ENCODE peak calls at places on chromosomes 13 and 19, in four cellular contexts. U is transverse colon, O is activated B cell treated with CpG ODN at 0.5 μM for 24 hours, D is HS-27A. H is an unnamed sample.

GRCh38 chr13:109785141-109785891 is 1.1 kb downstream of the IRS2 start:
- DNase-seq in U (peak), O (peak), D (no peak), H (no peak)

GRCh38 chr19:33273065-33273736 is 29.1 kb downstream of the CEBPA start:
- DNase-seq in U (no peak), O (no peak), D (no peak), H (no peak)

GRCh38 chr19:58558066-58558622 is at the start of gene UBE2M:
- DNase-seq in U (peak), O (no peak), D (no peak), H (no peak)

GRCh38 chr13:113410472-113411201 is 42.7 kb downstream of the ADPRHL1 start:
- DNase-seq in U (peak), O (no peak), D (peak), H (no peak)

GRCh38 chr19:2540251-2540645 is 64.3 kb downstream of the GADD45B start:
- DNase-seq in U (no peak), O (no peak), D (no peak), H (no peak)

GRCh38 chr13:71619096-71619495 is 247.9 kb downstream of the DACH1 start:
- DNase-seq in U (no peak), O (no peak), D (no peak), H (no peak)

GRCh38 chr19:54136086-54136863 is 1.3 kb upstream of the CNOT3 start:
- DNase-seq in U (no peak), O (no peak), D (no peak), H (no peak)

GRCh38 chr13:44402902-44403719 is 29.5 kb downstream of the SERP2 start:
- DNase-seq in U (peak), O (no peak), D (no peak), H (no peak)

GRCh38 chr19:29290853-29291252 is 77.9 kb upstream of the UQCRFS1 start:
- DNase-seq in U (no peak), O (no peak), D (no peak), H (no peak)

GRCh38 chr19:3950871-3951861 is 18.3 kb downstream of the NMRK2 start:
- DNase-seq in U (no peak), O (no peak), D (no peak), H (no peak)

GRCh38 chr13:93249259-93249917 is 22.8 kb downstream of the GPC6 start:
- DNase-seq in U (no peak), O (no peak), D (peak), H (no peak)

GRCh38 chr19:7337380-7338194 is 11.2 kb upstream of the ARHGEF18 start:
- DNase-seq in U (peak), O (peak), D (no peak), H (no peak)

GRCh38 chr13:53758946-53759345 is 730.3 kb downstream of the OLFM4 start:
- DNase-seq in U (no peak), O (no peak), D (no peak), H (no peak)

GRCh38 chr19:45468159-45468651 is 409 bp downstream of the FOSB start:
- DNase-seq in U (peak), O (peak), D (no peak), H (no peak)

GRCh38 chr13:45542878-45543277 is 72.7 kb downstream of the ERICH6B start:
- DNase-seq in U (no peak), O (no peak), D (no peak), H (no peak)

GRCh38 chr19:41995959-41996797 is 2.1 kb upstream of the ATP1A3 start:
- DNase-seq in U (no peak), O (no peak), D (no peak), H (no peak)

GRCh38 chr13:95441326-95441725 is 111.2 kb upstream of the CLDN10 start:
- DNase-seq in U (no peak), O (no peak), D (no peak), H (no peak)

GRCh38 chr13:28110414-28110813 is 10.0 kb upstream of the FLT3 start:
- DNase-seq in U (no peak), O (no peak), D (no peak), H (no peak)

GRCh38 chr13:108922108-108922507 is 292.7 kb downstream of the MYO16 start:
- DNase-seq in U (no peak), O (no peak), D (no peak), H (no peak)

GRCh38 chr19:30784850-30785459 is 412.8 kb downstream of the ZNF536 start:
- DNase-seq in U (peak), O (no peak), D (peak), H (no peak)

GRCh38 chr19:16371540-16371986 is 46.9 kb downstream of the KLF2 start:
- DNase-seq in U (peak), O (peak), D (no peak), H (no peak)

GRCh38 chr19:55117063-55117635 is 288 bp downstream of the PPP1R12C start:
- DNase-seq in U (peak), O (peak), D (no peak), H (no peak)

GRCh38 chr19:10289836-10290438 is at the start of gene ICAM5:
- DNase-seq in U (peak), O (no peak), D (peak), H (no peak)

GRCh38 chr13:106649495-106649894 is 81.6 kb upstream of the ARGLU1 start:
- DNase-seq in U (peak), O (no peak), D (no peak), H (peak)

GRCh38 chr19:375395-376110 is 31.0 kb upstream of the MIER2 start:
- DNase-seq in U (no peak), O (no peak), D (no peak), H (no peak)

GRCh38 chr19:49588370-49589122 is 2.4 kb upstream of the PRR12 start:
- DNase-seq in U (no peak), O (no peak), D (no peak), H (no peak)

GRCh38 chr19:18717601-18718000 is 34.1 kb downstream of the CRTC1 start:
- DNase-seq in U (no peak), O (no peak), D (no peak), H (no peak)

GRCh38 chr13:73300718-73301425 is 242.1 kb downstream of the KLF5 start:
- DNase-seq in U (no peak), O (no peak), D (no peak), H (no peak)

GRCh38 chr19:52991484-52991883 is 22.2 kb upstream of the ERVV-1 start:
- DNase-seq in U (no peak), O (no peak), D (peak), H (peak)

GRCh38 chr13:48920730-48921129 is 55.0 kb upstream of the FNDC3A start:
- DNase-seq in U (no peak), O (no peak), D (no peak), H (no peak)

GRCh38 chr13:86409466-86410241 is 610.4 kb upstream of the SLITRK6 start:
- DNase-seq in U (no peak), O (no peak), D (no peak), H (no peak)

GRCh38 chr13:30577381-30577780 is 40.3 kb upstream of the USPL1 start:
- DNase-seq in U (peak), O (no peak), D (no peak), H (peak)

GRCh38 chr13:95924389-95924994 is 128.7 kb downstream of the UGGT2 start:
- DNase-seq in U (no peak), O (no peak), D (peak), H (peak)

GRCh38 chr19:39052243-39052746 is 19.9 kb upstream of the FBXO27 start:
- DNase-seq in U (peak), O (peak), D (peak), H (no peak)

GRCh38 chr13:43087960-43088580 is 64.7 kb downstream of the DNAJC15 start:
- DNase-seq in U (no peak), O (no peak), D (no peak), H (no peak)

GRCh38 chr13:41597348-41598041 is 140.1 kb downstream of the RGCC start:
- DNase-seq in U (no peak), O (no peak), D (no peak), H (no peak)

GRCh38 chr19:47151627-47152026 is 21.0 kb downstream of the SAE1 start:
- DNase-seq in U (no peak), O (no peak), D (no peak), H (no peak)

GRCh38 chr13:41492432-41493267 is 35.3 kb downstream of the RGCC start:
- DNase-seq in U (no peak), O (no peak), D (no peak), H (no peak)